ENCODE peak calls at places on chromosomes 3 and 15, in six cellular contexts. One of them, this sample, is unnamed.

GRCh38 chr3:197494366-197495058 is 61.3 kb downstream of the BDH1 start:
- DNase-seq in colonic mucosa: peak; percentile 84
- DNase-seq in heart left ventricle: peak; percentile 53
- DNase-seq in A549: peak; percentile 38
- DNase-seq in mesenchymal stem cell: no peak
- DNase-seq in fibroblast of lung: no peak
- DNase-seq in this sample: no peak

GRCh38 chr3:139202226-139202958 is 141.4 kb upstream of the MRPS22 start:
- DNase-seq in colonic mucosa: peak; percentile 76
- DNase-seq in fibroblast of lung: no peak
- DNase-seq in heart left ventricle: no peak
- DNase-seq in A549: peak; percentile 35
- DNase-seq in mesenchymal stem cell: no peak
- DNase-seq in this sample: peak; percentile 66

GRCh38 chr3:69090021-69090420 is 5.3 kb downstream of the ARL6IP5 start:
- DNase-seq in mesenchymal stem cell: peak; percentile 91
- DNase-seq in fibroblast of lung: peak; percentile 91
- DNase-seq in A549: no peak
- DNase-seq in colonic mucosa: no peak
- DNase-seq in heart left ventricle: no peak
- DNase-seq in this sample: no peak

GRCh38 chr15:70442616-70443321 is 320.6 kb downstream of the UACA start:
- DNase-seq in colonic mucosa: no peak
- DNase-seq in mesenchymal stem cell: no peak
- DNase-seq in heart left ventricle: no peak
- DNase-seq in A549: no peak
- DNase-seq in fibroblast of lung: no peak
- DNase-seq in this sample: no peak

GRCh38 chr15:67413770-67414429 is 107.0 kb upstream of the C15orf61 start:
- DNase-seq in fibroblast of lung: peak; percentile 69
- DNase-seq in A549: peak; percentile 77
- DNase-seq in mesenchymal stem cell: peak; percentile 85
- DNase-seq in heart left ventricle: no peak
- DNase-seq in colonic mucosa: no peak
- DNase-seq in this sample: no peak

GRCh38 chr3:42539871-42540714 is 37.6 kb downstream of the VIPR1 start:
- DNase-seq in A549: peak; percentile 44
- DNase-seq in heart left ventricle: peak; percentile 56
- DNase-seq in mesenchymal stem cell: peak; percentile 15
- DNase-seq in fibroblast of lung: no peak
- DNase-seq in colonic mucosa: peak; percentile 89
- DNase-seq in this sample: no peak

GRCh38 chr3:178823556-178824229 is 247.9 kb downstream of the ZMAT3 start:
- DNase-seq in colonic mucosa: no peak
- DNase-seq in mesenchymal stem cell: peak; percentile 70
- DNase-seq in A549: no peak
- DNase-seq in fibroblast of lung: peak; percentile 51
- DNase-seq in heart left ventricle: no peak
- DNase-seq in this sample: no peak

GRCh38 chr3:194488007-194488742 is 1.4 kb upstream of the ATP13A3 start:
- DNase-seq in mesenchymal stem cell: no peak
- DNase-seq in heart left ventricle: no peak
- DNase-seq in colonic mucosa: peak; percentile 27
- DNase-seq in A549: no peak
- DNase-seq in fibroblast of lung: no peak
- DNase-seq in this sample: peak; percentile 74

GRCh38 chr3:50246517-50246954 is 10.5 kb downstream of the GNAI2 start:
- DNase-seq in heart left ventricle: peak; percentile 84
- DNase-seq in colonic mucosa: peak; percentile 53
- DNase-seq in A549: peak; percentile 78
- DNase-seq in fibroblast of lung: peak; percentile 76
- DNase-seq in mesenchymal stem cell: peak; percentile 92
- DNase-seq in this sample: no peak

GRCh38 chr15:50259276-50259675 is 6.2 kb downstream of the HDC start:
- DNase-seq in mesenchymal stem cell: no peak
- DNase-seq in fibroblast of lung: no peak
- DNase-seq in heart left ventricle: no peak
- DNase-seq in A549: no peak
- DNase-seq in colonic mucosa: no peak
- DNase-seq in this sample: peak; percentile 55

GRCh38 chr3:128550471-128551126 is 57.6 kb upstream of the GATA2 start:
- DNase-seq in colonic mucosa: no peak
- DNase-seq in mesenchymal stem cell: no peak
- DNase-seq in A549: no peak
- DNase-seq in fibroblast of lung: no peak
- DNase-seq in heart left ventricle: no peak
- DNase-seq in this sample: peak; percentile 87

GRCh38 chr3:146577662-146578061 is 27.5 kb downstream of the PLSCR5 start:
- DNase-seq in heart left ventricle: no peak
- DNase-seq in mesenchymal stem cell: peak; percentile 61
- DNase-seq in fibroblast of lung: peak; percentile 86
- DNase-seq in A549: peak; percentile 70
- DNase-seq in colonic mucosa: no peak
- DNase-seq in this sample: no peak

GRCh38 chr15:65841121-65841930 is 28.0 kb upstream of the RAB11A start:
- DNase-seq in A549: no peak
- DNase-seq in heart left ventricle: no peak
- DNase-seq in mesenchymal stem cell: no peak
- DNase-seq in colonic mucosa: no peak
- DNase-seq in fibroblast of lung: no peak
- DNase-seq in this sample: no peak

GRCh38 chr3:23961913-23962312 is 16.8 kb downstream of the NR1D2 start:
- DNase-seq in heart left ventricle: no peak
- DNase-seq in A549: no peak
- DNase-seq in fibroblast of lung: no peak
- DNase-seq in mesenchymal stem cell: no peak
- DNase-seq in colonic mucosa: no peak
- DNase-seq in this sample: no peak

GRCh38 chr3:70716832-70717231 is 404.4 kb upstream of the MDFIC2 start:
- DNase-seq in fibroblast of lung: peak; percentile 70
- DNase-seq in heart left ventricle: peak; percentile 34
- DNase-seq in colonic mucosa: no peak
- DNase-seq in A549: no peak
- DNase-seq in mesenchymal stem cell: peak; percentile 32
- DNase-seq in this sample: no peak

GRCh38 chr15:101138913-101139880 is 112.7 kb downstream of the CHSY1 start:
- DNase-seq in heart left ventricle: no peak
- DNase-seq in colonic mucosa: no peak
- DNase-seq in A549: no peak
- DNase-seq in fibroblast of lung: peak; percentile 36
- DNase-seq in mesenchymal stem cell: peak; percentile 45
- DNase-seq in this sample: no peak

GRCh38 chr3:156037356-156037755 is 83.0 kb upstream of the KCNAB1 start:
- DNase-seq in mesenchymal stem cell: no peak
- DNase-seq in A549: no peak
- DNase-seq in fibroblast of lung: no peak
- DNase-seq in colonic mucosa: no peak
- DNase-seq in heart left ventricle: no peak
- DNase-seq in this sample: no peak

GRCh38 chr3:150391200-150391599 is 16.9 kb upstream of the TSC22D2 start:
- DNase-seq in mesenchymal stem cell: peak; percentile 81
- DNase-seq in A549: no peak
- DNase-seq in heart left ventricle: no peak
- DNase-seq in fibroblast of lung: peak; percentile 46
- DNase-seq in colonic mucosa: no peak
- DNase-seq in this sample: no peak

GRCh38 chr3:78951546-78951945 is 816.3 kb downstream of the ROBO1 start:
- DNase-seq in fibroblast of lung: peak; percentile 91
- DNase-seq in heart left ventricle: no peak
- DNase-seq in A549: peak; percentile 17
- DNase-seq in mesenchymal stem cell: peak; percentile 91
- DNase-seq in colonic mucosa: no peak
- DNase-seq in this sample: no peak

GRCh38 chr3:133595341-133595740 is 21.9 kb downstream of the CDV3 start:
- DNase-seq in A549: no peak
- DNase-seq in mesenchymal stem cell: no peak
- DNase-seq in heart left ventricle: no peak
- DNase-seq in colonic mucosa: no peak
- DNase-seq in fibroblast of lung: no peak
- DNase-seq in this sample: no peak

GRCh38 chr15:84981054-84981710 is 474 bp upstream of the PDE8A start:
- DNase-seq in fibroblast of lung: peak; percentile 97
- DNase-seq in mesenchymal stem cell: peak; percentile 97
- DNase-seq in colonic mucosa: peak; percentile 94
- DNase-seq in A549: peak; percentile 99
- DNase-seq in heart left ventricle: peak; percentile 97
- DNase-seq in this sample: peak; percentile 96

GRCh38 chr3:5080779-5081550 is 41.1 kb upstream of the ARL8B start:
- DNase-seq in fibroblast of lung: no peak
- DNase-seq in A549: no peak
- DNase-seq in heart left ventricle: no peak
- DNase-seq in colonic mucosa: no peak
- DNase-seq in mesenchymal stem cell: no peak
- DNase-seq in this sample: no peak
- H3K27ac ChIP-seq in fibroblast of lung: no peak overlapping the region
- H3K27ac ChIP-seq in A549: no peak overlapping the region
- H3K27ac ChIP-seq in heart left ventricle: no peak overlapping the region
- H3K27ac ChIP-seq in colonic mucosa: no peak overlapping the region
- H3K27ac ChIP-seq in mesenchymal stem cell: no peak overlapping the region
- H3K27ac ChIP-seq in this sample: no peak overlapping the region

GRCh38 chr3:108123326-108123725 is 32.5 kb upstream of the CD47 start:
- DNase-seq in colonic mucosa: no peak
- DNase-seq in heart left ventricle: no peak
- DNase-seq in mesenchymal stem cell: no peak
- DNase-seq in A549: no peak
- DNase-seq in fibroblast of lung: no peak
- DNase-seq in this sample: no peak
- H3K4me1 ChIP-seq in colonic mucosa: no peaks in the 10 kb centered on the region
- H3K4me1 ChIP-seq in heart left ventricle: no peaks in the 10 kb centered on the region
- H3K4me1 ChIP-seq in mesenchymal stem cell: no peaks in the 10 kb centered on the region
- H3K4me1 ChIP-seq in A549: no peaks in the 10 kb centered on the region
- H3K4me1 ChIP-seq in fibroblast of lung: no peaks in the 10 kb centered on the region
- H3K4me1 ChIP-seq in this sample: no peaks in the 10 kb centered on the region

DNA sequence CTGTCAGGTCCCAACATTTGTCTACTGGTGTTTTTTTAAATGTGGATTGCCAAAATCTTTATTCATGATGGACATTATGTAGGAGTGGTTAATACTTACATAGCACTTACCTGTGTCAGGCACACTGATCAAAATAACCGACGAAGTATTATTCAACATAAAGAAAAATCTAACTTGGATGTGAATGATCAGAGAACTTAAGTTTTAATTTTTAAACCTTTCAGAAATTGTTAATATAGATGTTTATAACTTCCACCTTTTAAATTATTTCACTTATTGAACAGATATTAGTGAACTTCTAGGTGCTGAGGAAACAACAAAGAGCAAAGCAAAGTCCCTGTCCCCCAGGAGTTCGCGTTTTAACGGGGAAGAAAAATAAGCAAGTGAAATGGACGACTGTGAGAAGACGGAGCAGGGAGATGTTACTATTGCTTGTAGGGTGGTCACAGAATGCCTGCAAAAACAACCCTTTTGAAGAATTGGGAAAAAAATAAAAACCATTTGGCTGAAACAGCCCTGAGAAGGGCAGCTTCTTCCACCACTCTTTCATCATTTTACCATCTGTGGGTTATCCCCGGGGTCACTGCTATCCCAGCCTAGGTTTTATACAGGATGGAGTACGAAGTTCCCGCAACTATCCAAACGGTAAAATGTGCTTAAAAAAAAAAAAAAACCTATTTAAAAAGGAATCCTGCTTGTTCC is 912 bp upstream of the APH1B start:
- DNase-seq in A549: no peak
- DNase-seq in heart left ventricle: no peak
- DNase-seq in mesenchymal stem cell: no peak
- DNase-seq in colonic mucosa: no peak
- DNase-seq in fibroblast of lung: no peak
- DNase-seq in this sample: no peak
- H3K27ac ChIP-seq in A549: peak overlapping the region; percentile 94
- H3K27ac ChIP-seq in heart left ventricle: peak overlapping the region; percentile 88
- H3K27ac ChIP-seq in mesenchymal stem cell: peak overlapping the region; percentile 25
- H3K27ac ChIP-seq in colonic mucosa: peak overlapping the region; percentile 46
- H3K27ac ChIP-seq in fibroblast of lung: peak overlapping the region; percentile 61
- H3K27ac ChIP-seq in this sample: peak overlapping the region; percentile 91

DNA sequence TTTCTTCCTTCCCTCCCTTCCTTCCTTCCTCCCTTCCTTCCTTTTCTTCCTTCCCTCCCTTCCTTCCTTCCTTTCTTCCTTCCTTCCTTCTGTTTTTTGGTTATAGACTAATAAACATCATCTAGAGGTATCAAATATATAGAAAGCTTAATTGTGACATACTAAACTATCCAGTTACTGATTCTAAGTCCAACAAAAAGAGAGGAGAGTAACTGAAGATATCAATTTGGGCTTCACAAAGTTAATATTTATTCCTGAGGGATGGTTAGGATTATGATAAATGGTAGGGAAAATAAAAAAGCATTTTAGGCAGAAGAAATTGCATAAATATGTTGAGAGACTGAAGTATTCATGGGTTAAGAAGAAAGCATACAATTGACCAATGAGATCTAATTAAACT is 7.8 kb upstream of the CLDN16 start:
- DNase-seq in heart left ventricle: no peak
- DNase-seq in mesenchymal stem cell: no peak
- DNase-seq in A549: no peak
- DNase-seq in fibroblast of lung: no peak
- DNase-seq in colonic mucosa: no peak
- DNase-seq in this sample: no peak
- H3K4me1 ChIP-seq in heart left ventricle: no peaks in the 10 kb centered on the region
- H3K4me1 ChIP-seq in mesenchymal stem cell: no peaks in the 10 kb centered on the region
- H3K4me1 ChIP-seq in A549: peaks cover 37% of the 10 kb centered on the region
- H3K4me1 ChIP-seq in fibroblast of lung: peaks cover 3% of the 10 kb centered on the region
- H3K4me1 ChIP-seq in colonic mucosa: no peaks in the 10 kb centered on the region
- H3K4me1 ChIP-seq in this sample: no peaks in the 10 kb centered on the region

GRCh38 chr15:61654918-61655317 is 405.3 kb downstream of the VPS13C start:
- DNase-seq in heart left ventricle: peak; percentile 49
- DNase-seq in colonic mucosa: no peak
- DNase-seq in mesenchymal stem cell: no peak
- DNase-seq in A549: no peak
- DNase-seq in fibroblast of lung: no peak
- DNase-seq in this sample: peak; percentile 83

GRCh38 chr15:61653110-61653509 is 407.1 kb downstream of the VPS13C start:
- DNase-seq in fibroblast of lung: peak; percentile 59
- DNase-seq in colonic mucosa: no peak
- DNase-seq in mesenchymal stem cell: no peak
- DNase-seq in A549: no peak
- DNase-seq in heart left ventricle: peak; percentile 73
- DNase-seq in this sample: no peak

GRCh38 chr15:61656391-61656790 is 403.9 kb downstream of the VPS13C start:
- DNase-seq in colonic mucosa: no peak
- DNase-seq in mesenchymal stem cell: no peak
- DNase-seq in fibroblast of lung: no peak
- DNase-seq in A549: no peak
- DNase-seq in heart left ventricle: no peak
- DNase-seq in this sample: peak; percentile 79

GRCh38 chr15:61655881-61656280 is 404.4 kb downstream of the VPS13C start:
- DNase-seq in heart left ventricle: no peak
- DNase-seq in fibroblast of lung: peak; percentile 49
- DNase-seq in mesenchymal stem cell: no peak
- DNase-seq in A549: no peak
- DNase-seq in colonic mucosa: no peak
- DNase-seq in this sample: peak; percentile 84

GRCh38 chr15:61654004-61654740 is 406.1 kb downstream of the VPS13C start:
- DNase-seq in heart left ventricle: no peak
- DNase-seq in mesenchymal stem cell: no peak
- DNase-seq in A549: no peak
- DNase-seq in colonic mucosa: peak; percentile 63
- DNase-seq in fibroblast of lung: no peak
- DNase-seq in this sample: peak; percentile 84
- H3K27ac ChIP-seq in heart left ventricle: no peak overlapping the region
- H3K27ac ChIP-seq in mesenchymal stem cell: no peak overlapping the region
- H3K27ac ChIP-seq in A549: no peak overlapping the region
- H3K27ac ChIP-seq in colonic mucosa: no peak overlapping the region
- H3K27ac ChIP-seq in fibroblast of lung: no peak overlapping the region
- H3K27ac ChIP-seq in this sample: no peak overlapping the region